ENCODE peak calls at places on chromosomes 16 and 17, in five cellular contexts. U is upper lobe of left lung, K is left lung, F is DND-41, S is body of pancreas. V is an unnamed sample. For H3K36me3, the result is how much of the 10 kb centered on the place peaks cover.

GRCh38 chr16:69100046-69100765 is 5.2 kb upstream of the HAS3 start:
- ATAC-seq in U (peak), K (peak), F (no peak), S (peak), V (no peak)

GRCh38 chr17:14305785-14306496 is 5.1 kb downstream of the HS3ST3B1 start:
- ATAC-seq in U (no peak), K (no peak), F (no peak), S (no peak), V (no peak)

GRCh38 chr17:74598346-74599022 is 6.4 kb upstream of the CD300LD start:
- ATAC-seq in U (no peak), K (no peak), F (no peak), S (no peak), V (no peak)

GRCh38 chr17:33038740-33039139 is 47.1 kb downstream of the SPACA3 start:
- ATAC-seq in U (peak), K (peak), F (no peak), S (no peak), V (no peak)

GRCh38 chr16:88599092-88599733 is 29.0 kb downstream of the ZC3H18 start:
- ATAC-seq in U (peak), K (peak), F (no peak), S (peak), V (peak)

GRCh38 chr16:4682084-4682581 is 11.2 kb upstream of the NUDT16L1 start:
- ATAC-seq in U (no peak), K (no peak), F (no peak), S (no peak), V (no peak)

GRCh38 chr16:50708373-50709060 is 15.1 kb downstream of the NOD2 start:
- ATAC-seq in U (peak), K (peak), F (no peak), S (no peak), V (no peak)

GRCh38 chr17:42457107-42457787 is 1.4 kb upstream of the ATP6V0A1 start:
- ATAC-seq in U (peak), K (no peak), F (no peak), S (no peak), V (no peak)

GRCh38 chr17:70552982-70553334 is 383.6 kb downstream of the KCNJ2 start:
- ATAC-seq in U (no peak), K (no peak), F (no peak), S (no peak), V (no peak)

GRCh38 chr17:64443086-64443760 is 5.7 kb upstream of the MILR1 start:
- ATAC-seq in U (no peak), K (peak), F (no peak), S (no peak), V (no peak)

GRCh38 chr16:24015923-24016322 is 180.1 kb downstream of the PRKCB start:
- ATAC-seq in U (no peak), K (no peak), F (no peak), S (no peak), V (no peak)

GRCh38 chr16:14310519-14310991 is 239.4 kb downstream of the MRTFB start:
- ATAC-seq in U (no peak), K (no peak), F (peak), S (no peak), V (no peak)

GRCh38 chr16:55566432-55567175 is at the start of gene CAPNS2:
- ATAC-seq in U (no peak), K (peak), F (no peak), S (no peak), V (no peak)

GRCh38 chr17:418421-418751 is 65.8 kb upstream of the RPH3AL start:
- ATAC-seq in U (no peak), K (no peak), F (peak), S (no peak), V (no peak)

GRCh38 chr16:48158296-48158695 is 2.5 kb upstream of the ABCC12 start:
- ATAC-seq in U (no peak), K (no peak), F (no peak), S (no peak), V (no peak)

GRCh38 chr16:83305092-83305491 is 502.7 kb upstream of the HSBP1 start:
- ATAC-seq in U (no peak), K (no peak), F (no peak), S (no peak), V (no peak)

GRCh38 chr17:65542067-65542466 is 19.4 kb downstream of the AXIN2 start:
- ATAC-seq in U (no peak), K (no peak), F (no peak), S (no peak), V (no peak)

GRCh38 chr16:75319513-75320401 is 68.3 kb upstream of the BCAR1 start:
- ATAC-seq in U (peak), K (peak), F (peak), S (no peak), V (no peak)

GRCh38 chr17:80899402-80900268 is 92.0 kb upstream of the CHMP6 start:
- ATAC-seq in U (peak), K (peak), F (peak), S (no peak), V (no peak)

GRCh38 chr17:6534846-6535514 is 21.4 kb downstream of the PITPNM3 start:
- ATAC-seq in U (no peak), K (no peak), F (no peak), S (no peak), V (no peak)

GRCh38 chr16:88338111-88338510 is 44.6 kb upstream of the ZNF469 start:
- ATAC-seq in U (no peak), K (no peak), F (no peak), S (no peak), V (no peak)

GRCh38 chr17:8905256-8905778 is 37.8 kb upstream of the PIK3R6 start:
- ATAC-seq in U (no peak), K (no peak), F (no peak), S (no peak), V (no peak)

GRCh38 chr16:50284131-50284911 is 18.0 kb downstream of the ADCY7 start:
- ATAC-seq in U (peak), K (peak), F (peak), S (no peak), V (no peak)

GRCh38 chr17:73103661-73104335 is 11.3 kb upstream of the SLC39A11 start:
- ATAC-seq in U (no peak), K (no peak), F (no peak), S (no peak), V (no peak)

GRCh38 chr17:45641541-45641940 is 142.6 kb upstream of the CRHR1 start:
- ATAC-seq in U (no peak), K (no peak), F (no peak), S (no peak), V (no peak)

GRCh38 chr17:16046966-16047365 is 47.3 kb downstream of the TTC19 start:
- ATAC-seq in U (no peak), K (no peak), F (no peak), S (no peak), V (no peak)
- H3K36me3 ChIP-seq in U (half or more), K (under half), F (half or more), S (under half), V (half or more)

DNA sequence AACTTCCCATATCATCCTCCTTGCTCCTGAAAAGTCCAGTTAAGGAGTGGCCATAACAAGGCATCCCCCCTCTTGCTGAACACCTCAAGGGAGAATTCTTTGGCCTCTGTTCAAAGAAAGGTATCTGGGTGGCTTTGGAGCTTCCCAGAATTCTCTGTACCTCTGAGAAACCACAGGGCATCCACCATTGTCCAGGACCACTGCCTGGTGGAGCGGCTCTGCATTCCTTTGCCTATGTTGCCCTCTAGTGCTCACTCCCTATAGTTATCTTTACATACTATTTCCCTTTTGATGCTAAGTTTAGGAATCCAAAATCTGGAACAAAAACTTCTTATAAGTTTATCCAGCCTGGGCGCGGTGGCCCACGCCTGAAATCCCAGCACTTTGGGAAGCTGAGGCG is 30.3 kb downstream of the CHD9NB start:
- ATAC-seq in U (peak), K (peak), F (peak), S (no peak), V (no peak)
- TF ChIP-seq CTCF in U (no peak), K (peak), F (peak), S (peak), V (no peak)

GRCh38 chr17:18191071-18191667 is 7.5 kb downstream of the ALKBH5 start:
- ATAC-seq in U (no peak), K (peak), F (no peak), S (peak), V (peak)
- H3K36me3 ChIP-seq in U (under half), K (under half), F (half or more), S (under half), V (under half)

DNA sequence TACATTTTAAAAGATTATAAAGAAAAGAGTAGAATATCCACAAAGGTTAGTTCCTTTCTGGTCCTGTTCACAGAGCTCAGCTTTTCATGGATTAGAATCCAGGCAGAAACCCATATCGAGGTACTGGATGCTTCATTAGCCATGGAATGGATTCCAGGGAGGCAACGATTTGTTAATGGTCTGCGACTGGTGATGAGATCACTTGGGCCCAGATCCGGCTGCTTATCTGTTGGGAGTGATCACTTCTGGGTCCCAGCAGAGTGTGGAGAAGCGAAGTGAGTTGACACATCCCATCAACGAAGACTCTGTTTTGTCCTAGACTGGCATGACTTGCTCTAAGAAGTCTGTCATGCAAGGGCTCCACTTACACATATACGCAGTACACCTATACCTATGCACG is 165.8 kb downstream of the MAF start:
- ATAC-seq in U (no peak), K (no peak), F (no peak), S (no peak), V (no peak)
- TF ChIP-seq CTCF in U (no peak), K (no peak), F (no peak), S (no peak), V (no peak)

GRCh38 chr17:39848600-39848999 is 15.5 kb downstream of the IKZF3 start:
- ATAC-seq in U (no peak), K (peak), F (no peak), S (no peak), V (no peak)
- H3K36me3 ChIP-seq in U (under half), K (under half), F (under half), S (under half), V (under half)

GRCh38 chr16:2500634-2500936 is 13.2 kb upstream of the ATP6V0C start:
- ATAC-seq in U (no peak), K (no peak), F (no peak), S (no peak), V (no peak)
- TF ChIP-seq CTCF in U (no peak), K (no peak), F (no peak), S (no peak), V (no peak)

V was measured in gastroesophageal sphincter.